ENCODE peak calls at places on chromosomes 12 and 14, in five cellular contexts. L is Caco-2; O is adipocyte; Z is CD8-positive, alpha-beta T cell; N is C1 segment of cervical spinal cord. G is an unnamed sample.

GRCh38 chr14:91413547-91414474 is 3.8 kb downstream of the CCDC88C start:
- DNase-seq in O (no peak), N (no peak), Z (no peak), L (peak), G (peak)

GRCh38 chr14:49861581-49861922 is 9.0 kb upstream of the NEMF start:
- DNase-seq in N (peak), Z (peak), O (peak), L (peak), G (peak)

GRCh38 chr14:92503756-92504491 is 9.7 kb upstream of the RIN3 start:
- DNase-seq in N (no peak), Z (no peak), L (peak), O (peak), G (no peak)

GRCh38 chr14:92644166-92644565 is 104.3 kb downstream of the LGMN start:
- DNase-seq in Z (no peak), L (no peak), N (no peak), O (no peak), G (no peak)

GRCh38 chr12:121813951-121814350 is 10.1 kb downstream of the SETD1B start:
- DNase-seq in O (no peak), L (no peak), Z (no peak), N (no peak), G (no peak)

GRCh38 chr12:47993491-47993890 is 10.8 kb downstream of the COL2A1 start:
- DNase-seq in O (no peak), L (no peak), Z (no peak), N (no peak), G (no peak)

GRCh38 chr12:76530531-76530930 is 29.0 kb downstream of the OSBPL8 start:
- DNase-seq in Z (no peak), N (no peak), L (no peak), O (no peak), G (no peak)

GRCh38 chr14:93331375-93332031 is 1.3 kb downstream of the BTBD7 start:
- DNase-seq in Z (no peak), O (no peak), L (no peak), N (no peak), G (no peak)

GRCh38 chr12:70691018-70691672 is 53.9 kb upstream of the PTPRB start:
- DNase-seq in Z (no peak), L (no peak), N (no peak), O (peak), G (no peak)

GRCh38 chr12:110687770-110688169 is 1.1 kb downstream of the HVCN1 start:
- DNase-seq in Z (no peak), O (no peak), N (no peak), L (no peak), G (peak)

GRCh38 chr14:23361320-23361719 is 3.7 kb downstream of the EFS start:
- DNase-seq in O (peak), Z (no peak), L (no peak), N (peak), G (no peak)

GRCh38 chr14:92768795-92769194 is 20.4 kb upstream of the LGMN start:
- DNase-seq in Z (no peak), N (no peak), O (no peak), L (no peak), G (no peak)

GRCh38 chr14:69261761-69262331 is 1.9 kb downstream of the GALNT16 start:
- DNase-seq in O (no peak), Z (no peak), N (no peak), L (peak), G (no peak)

GRCh38 chr12:6072302-6072752 is 52.1 kb downstream of the VWF start:
- DNase-seq in N (no peak), Z (no peak), O (peak), L (no peak), G (no peak)

GRCh38 chr14:35215110-35215872 is 76.9 kb upstream of the PSMA6 start:
- DNase-seq in L (peak), N (no peak), Z (no peak), O (peak), G (peak)

GRCh38 chr14:61553730-61554641 is 141.3 kb upstream of the HIF1A start:
- DNase-seq in L (peak), N (no peak), O (peak), Z (no peak), G (no peak)

GRCh38 chr12:62191747-62192485 is 68.3 kb upstream of the USP15 start:
- DNase-seq in L (no peak), Z (no peak), O (no peak), N (peak), G (peak)

GRCh38 chr14:86708846-86709339 is 1178.9 kb downstream of the FLRT2 start:
- DNase-seq in L (peak), Z (no peak), N (no peak), O (no peak), G (no peak)

GRCh38 chr12:99253068-99253467 is 394.5 kb upstream of the GARIN6 start:
- DNase-seq in L (peak), N (no peak), O (peak), Z (no peak), G (no peak)

GRCh38 chr12:130849561-130850417 is 10.7 kb upstream of the STX2 start:
- DNase-seq in N (no peak), Z (no peak), O (no peak), L (peak), G (no peak)

G was measured in CD4-positive, CD25-positive, alpha-beta regulatory T cell.